ENCODE peak calls at places on chromosomes 12 and 14, in four cellular contexts. J is KG1; C is smooth muscle cell of the brain vasculature; M is stimulated activated CD4-positive, alpha-beta T cell treated with anti-CD3 and anti-CD28 coated beads, Interleukin-1b, Interleukin-23, amount 100 ng/mL, for 24 hours. I is an unnamed sample.

GRCh38 chr12:112191201-112191600 is 65.8 kb downstream of the TRAFD1 start:
- DNase-seq in J (no peak), C (no peak), M (no peak), I (no peak)

GRCh38 chr12:106672308-106673085 is 89.7 kb downstream of the RFX4 start:
- DNase-seq in J (no peak), C (no peak), M (no peak), I (no peak)

GRCh38 chr14:57502581-57503254 is 9.1 kb upstream of the CCDC198 start:
- DNase-seq in J (no peak), C (no peak), M (no peak), I (no peak)

GRCh38 chr14:22570132-22570949 is 18.7 kb downstream of the DAD1 start:
- DNase-seq in J (peak), C (peak), M (peak), I (peak)

GRCh38 chr14:100239200-100239839 is 376 bp downstream of the YY1 start:
- DNase-seq in J (no peak), C (no peak), M (no peak), I (no peak)

GRCh38 chr12:104586325-104587048 is 129.7 kb downstream of the CHST11 start:
- DNase-seq in J (no peak), C (no peak), M (no peak), I (no peak)

GRCh38 chr12:52907092-52907810 is 2.4 kb upstream of the KRT8 start:
- DNase-seq in J (no peak), C (no peak), M (no peak), I (no peak)

GRCh38 chr12:113792450-113792849 is 173.7 kb downstream of the RBM19 start:
- DNase-seq in J (no peak), C (no peak), M (no peak), I (no peak)

GRCh38 chr14:26190644-26191043 is 407.2 kb downstream of the NOVA1 start:
- DNase-seq in J (no peak), C (no peak), M (no peak), I (no peak)

GRCh38 chr12:54350743-54351142 is 13.5 kb downstream of the GPR84 start:
- DNase-seq in J (no peak), C (no peak), M (no peak), I (no peak)

GRCh38 chr12:123601602-123602489 is at the start of gene DDX55:
- DNase-seq in J (peak), C (peak), M (peak), I (peak)

GRCh38 chr14:23299558-23299957 is 3.1 kb downstream of the PPP1R3E start:
- DNase-seq in J (no peak), C (no peak), M (no peak), I (no peak)

GRCh38 chr14:81401420-81402122 is 1.4 kb upstream of the STON2 start:
- DNase-seq in J (no peak), C (no peak), M (no peak), I (no peak)

GRCh38 chr14:80202888-80203562 is 8.3 kb downstream of the DIO2 start:
- DNase-seq in J (peak), C (no peak), M (no peak), I (no peak)

GRCh38 chr14:29463727-29464370 is 463.8 kb downstream of the PRKD1 start:
- DNase-seq in J (no peak), C (no peak), M (no peak), I (no peak)

GRCh38 chr14:97385727-97386126 is 588.5 kb downstream of the VRK1 start:
- DNase-seq in J (no peak), C (no peak), M (no peak), I (no peak)

GRCh38 chr12:62785941-62786559 is 148.9 kb downstream of the PPM1H start:
- DNase-seq in J (no peak), C (peak), M (no peak), I (peak)

GRCh38 chr14:21940887-21941855 is 267.6 kb upstream of the OR4E1 start:
- DNase-seq in J (no peak), C (no peak), M (no peak), I (no peak)

GRCh38 chr12:64747681-64748080 is 11.5 kb downstream of the GNS start:
- DNase-seq in J (no peak), C (no peak), M (no peak), I (no peak)

GRCh38 chr12:94571556-94571955 is 78.8 kb downstream of the TMCC3 start:
- DNase-seq in J (no peak), C (peak), M (no peak), I (no peak)

GRCh38 chr14:86626530-86626929 is 1096.6 kb downstream of the FLRT2 start:
- DNase-seq in J (no peak), C (no peak), M (no peak), I (no peak)

GRCh38 chr14:61322799-61323290 is 1.5 kb downstream of the PRKCH start:
- DNase-seq in J (no peak), C (no peak), M (no peak), I (no peak)

GRCh38 chr12:101018540-101018939 is 191.5 kb downstream of the SLC5A8 start:
- DNase-seq in J (no peak), C (no peak), M (no peak), I (no peak)

GRCh38 chr12:105025890-105026289 is 39.8 kb downstream of the NOPCHAP1 start:
- DNase-seq in J (no peak), C (peak), M (no peak), I (no peak)